ENCODE peak calls at places on chromosomes 12 and 14, in nine cellular contexts. X is RWPE1, T is fibroblast of the aortic adventitia, W is cardiac muscle cell, Q is neural crest cell, K is ovary, A is adrenal gland, Z is AG09309, H is lower leg skin. G is an unnamed sample.
A peak's percentile ranks its signal among the peaks of the same experiment; 100 is the strongest.

GRCh38 chr12:26122681-26123481 is 2.0 kb downstream of the BHLHE41 start:
- DNase-seq in X (no peak), T (peak; percentile 90), W (peak; percentile 63), Q (peak; percentile 43), K (peak; percentile 74), A (peak; percentile 86), Z (no peak), H (peak; percentile 93), G (peak; percentile 21)

GRCh38 chr14:64928239-64929002 is 14.1 kb downstream of the GPX2 start:
- DNase-seq in X (no peak), T (no peak), W (no peak), Q (no peak), K (no peak), A (no peak), Z (no peak), H (no peak), G (no peak)

GRCh38 chr12:54127538-54128259 is 61.1 kb downstream of the SMUG1 start:
- DNase-seq in X (no peak), T (no peak), W (no peak), Q (no peak), K (peak; percentile 58), A (no peak), Z (no peak), H (no peak), G (no peak)

GRCh38 chr12:103645202-103645601 is 58.1 kb downstream of the STAB2 start:
- DNase-seq in X (no peak), T (peak; percentile 61), W (no peak), Q (no peak), K (no peak), A (no peak), Z (peak; percentile 14), H (no peak), G (no peak)

GRCh38 chr12:10497602-10498001 is 8.1 kb upstream of the EIF2S3B start:
- DNase-seq in X (no peak), T (no peak), W (no peak), Q (no peak), K (no peak), A (no peak), Z (no peak), H (no peak), G (peak; percentile 65)

GRCh38 chr12:46260913-46261476 is 7.8 kb downstream of the SLC38A1 start:
- DNase-seq in X (peak; percentile 55), T (no peak), W (no peak), Q (no peak), K (no peak), A (no peak), Z (no peak), H (no peak), G (no peak)

GRCh38 chr14:80136358-80136757 is 74.9 kb downstream of the DIO2 start:
- DNase-seq in X (no peak), T (no peak), W (no peak), Q (no peak), K (no peak), A (no peak), Z (no peak), H (no peak), G (no peak)

GRCh38 chr12:15646586-15646985 is 142.6 kb downstream of the EPS8 start:
- DNase-seq in X (no peak), T (peak; percentile 46), W (no peak), Q (no peak), K (no peak), A (no peak), Z (no peak), H (no peak), G (no peak)

GRCh38 chr14:34682787-34683321 is 31.5 kb downstream of the CFL2 start:
- DNase-seq in X (no peak), T (peak; percentile 15), W (no peak), Q (no peak), K (no peak), A (no peak), Z (no peak), H (peak; percentile 40), G (no peak)

GRCh38 chr12:64473176-64473575 is 21.3 kb downstream of the TBK1 start:
- DNase-seq in X (no peak), T (no peak), W (no peak), Q (no peak), K (no peak), A (no peak), Z (no peak), H (no peak), G (no peak)

GRCh38 chr12:54140958-54141388 is 47.8 kb downstream of the SMUG1 start:
- DNase-seq in X (no peak), T (peak; percentile 65), W (no peak), Q (no peak), K (peak; percentile 65), A (no peak), Z (no peak), H (no peak), G (no peak)

GRCh38 chr14:78524766-78525165 is 354.6 kb downstream of the NRXN3 start:
- DNase-seq in X (no peak), T (no peak), W (no peak), Q (no peak), K (no peak), A (no peak), Z (no peak), H (no peak), G (no peak)

GRCh38 chr12:31346211-31346610 is 20.3 kb upstream of the SINHCAF start:
- DNase-seq in X (no peak), T (no peak), W (no peak), Q (no peak), K (no peak), A (no peak), Z (no peak), H (no peak), G (no peak)

GRCh38 chr14:90599748-90600507 is 203.1 kb downstream of the CALM1 start:
- DNase-seq in X (no peak), T (peak; percentile 63), W (no peak), Q (no peak), K (no peak), A (peak; percentile 67), Z (no peak), H (no peak), G (no peak)
- TF ChIP-seq CTCF in X (no peak), T (peak; percentile 28), W (peak; percentile 19), Q (no peak), K (no peak), A (peak; percentile 2), Z (peak; percentile 25), H (no peak), G (no peak)

GRCh38 chr12:125332900-125333299 is 267.7 kb downstream of the AACS start:
- DNase-seq in X (no peak), T (no peak), W (no peak), Q (no peak), K (no peak), A (no peak), Z (no peak), H (peak; percentile 28), G (no peak)
- TF ChIP-seq CTCF in X (no peak), T (no peak), W (peak; percentile 7), Q (peak; percentile 38), K (no peak), A (no peak), Z (no peak), H (no peak), G (no peak)

GRCh38 chr14:105944632-105945610 is 418.5 kb downstream of the TMEM121 start:
- DNase-seq in X (peak; percentile 64), T (no peak), W (no peak), Q (no peak), K (peak; percentile 61), A (peak; percentile 74), Z (no peak), H (no peak), G (peak; percentile 68)
- TF ChIP-seq CTCF in X (peak; percentile 74), T (no peak), W (no peak), Q (no peak), K (peak; percentile 51), A (peak; percentile 63), Z (peak; percentile 46), H (no peak), G (peak; percentile 73)

GRCh38 chr12:74412607-74413230 is 124.9 kb upstream of the ATXN7L3B start:
- DNase-seq in X (no peak), T (peak; percentile 30), W (peak; percentile 24), Q (no peak), K (no peak), A (no peak), Z (no peak), H (no peak), G (no peak)
- TF ChIP-seq CTCF in X (peak; percentile 50), T (peak; percentile 39), W (peak; percentile 40), Q (peak; percentile 78), K (no peak), A (peak; percentile 54), Z (no peak), H (no peak), G (peak; percentile 61)

GRCh38 chr12:89707992-89708792 is 446 bp downstream of the ATP2B1 start:
- DNase-seq in X (no peak), T (no peak), W (no peak), Q (peak; percentile 14), K (peak; percentile 68), A (peak; percentile 56), Z (no peak), H (peak; percentile 90), G (peak; percentile 53)

GRCh38 chr12:89706551-89707348 is 1.9 kb downstream of the ATP2B1 start:
- DNase-seq in X (no peak), T (no peak), W (peak; percentile 3), Q (no peak), K (no peak), A (peak; percentile 56), Z (no peak), H (no peak), G (no peak)

GRCh38 chr12:89708793-89709156 is at the start of gene ATP2B1:
- DNase-seq in X (peak; percentile 74), T (peak; percentile 77), W (peak; percentile 93), Q (peak; percentile 68), K (peak; percentile 90), A (peak; percentile 89), Z (peak; percentile 59), H (peak; percentile 97), G (peak; percentile 88)

GRCh38 chr12:89709157-89709993 is 737 bp upstream of the ATP2B1 start:
- DNase-seq in X (peak; percentile 98), T (peak; percentile 99), W (peak; percentile 99), Q (peak; percentile 92), K (peak; percentile 98), A (peak; percentile 99), Z (peak; percentile 98), H (peak; percentile 100), G (peak; percentile 99)

GRCh38 chr12:89707623-89707991 is 1.0 kb downstream of the ATP2B1 start:
- DNase-seq in X (no peak), T (no peak), W (peak; percentile 59), Q (peak; percentile 35), K (peak; percentile 54), A (peak; percentile 59), Z (no peak), H (no peak), G (no peak)
- TF ChIP-seq CTCF in X (no peak), T (no peak), W (no peak), Q (no peak), K (no peak), A (no peak), Z (no peak), H (no peak), G (no peak)

DNA sequence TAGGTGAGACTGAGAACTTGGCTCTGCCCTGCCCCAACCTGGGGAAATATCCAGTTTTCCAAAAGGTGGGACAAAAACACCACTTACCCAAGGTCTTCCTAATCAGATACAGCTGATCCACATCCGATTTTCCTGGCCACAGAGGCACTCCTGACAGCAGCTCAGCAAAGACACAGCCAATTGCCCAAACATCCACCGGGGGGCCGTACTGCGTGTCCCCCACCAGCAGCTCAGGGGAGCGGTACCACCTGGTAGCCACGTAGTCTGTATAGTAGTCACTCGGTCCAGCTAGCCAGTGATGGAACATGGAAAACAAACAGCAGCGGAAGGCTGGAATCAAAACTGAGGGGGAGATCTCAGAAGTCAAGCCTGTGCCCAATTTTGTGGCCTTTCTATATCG is 28.8 kb downstream of the DMAC2L start:
- DNase-seq in X (no peak), T (no peak), W (no peak), Q (no peak), K (no peak), A (no peak), Z (no peak), H (no peak), G (no peak)
- TF ChIP-seq CTCF in X (no peak), T (no peak), W (no peak), Q (no peak), K (no peak), A (no peak), Z (no peak), H (no peak), G (no peak)

G was measured in natural killer cell.